ENCODE peak calls at places on chromosomes 4 and X, in six cellular contexts. K, Z, G, B, J and X are unnamed samples.

GRCh38 chrX:134717698-134718328 is 59.5 kb upstream of the PLAC1 start:
- DNase-seq in J (no peak), K (no peak), B (no peak), G (no peak), Z (no peak), X (no peak)

GRCh38 chrX:262391-262909 is 18.7 kb upstream of the PLCXD1 start:
- DNase-seq in J (no peak), K (no peak), G (no peak), Z (no peak), B (peak; percentile 17), X (no peak)

GRCh38 chr4:71126719-71127118 is 133.3 kb downstream of the DCK start:
- DNase-seq in B (no peak), G (no peak), K (peak; percentile 94), J (no peak), Z (no peak), X (peak; percentile 91)

GRCh38 chr4:153222790-153223417 is 18.7 kb downstream of the TRIM2 start:
- DNase-seq in K (no peak), Z (no peak), G (peak; percentile 41), B (peak; percentile 46), J (peak; percentile 72), X (no peak)

GRCh38 chr4:59571805-59572430 is 1628.2 kb upstream of the ADGRL3 start:
- DNase-seq in J (no peak), Z (no peak), K (no peak), G (no peak), B (no peak), X (no peak)

GRCh38 chr4:162959056-162959455 is 207.6 kb downstream of the NAF1 start:
- DNase-seq in B (no peak), K (peak; percentile 14), Z (no peak), J (peak; percentile 11), G (no peak), X (no peak)

GRCh38 chr4:150280081-150280950 is 202.1 kb downstream of the DCLK2 start:
- DNase-seq in J (no peak), B (no peak), G (no peak), K (peak; percentile 88), Z (no peak), X (peak; percentile 63)

GRCh38 chr4:25154594-25155265 is 5.5 kb downstream of the SEPSECS start:
- DNase-seq in B (peak; percentile 56), G (no peak), Z (no peak), K (no peak), J (no peak), X (no peak)

GRCh38 chr4:53601251-53601764 is 10.0 kb upstream of the LNX1 start:
- DNase-seq in Z (no peak), K (no peak), G (no peak), J (peak; percentile 43), B (peak; percentile 45), X (no peak)

GRCh38 chr4:24537025-24537424 is 47.3 kb downstream of the DHX15 start:
- DNase-seq in J (no peak), B (no peak), K (peak; percentile 12), G (no peak), Z (no peak), X (no peak)

GRCh38 chr4:56099378-56099786 is 150.6 kb downstream of the CEP135 start:
- DNase-seq in G (no peak), J (no peak), Z (no peak), B (no peak), K (no peak), X (no peak)

GRCh38 chrX:48480142-48480541 is 4.1 kb downstream of the FTSJ1 start:
- DNase-seq in B (no peak), K (no peak), G (no peak), Z (no peak), J (no peak), X (no peak)

GRCh38 chrX:149374751-149375150 is 130.4 kb downstream of the IDS start:
- DNase-seq in G (no peak), B (no peak), Z (no peak), K (no peak), J (no peak), X (no peak)

GRCh38 chrX:8139713-8140112 is 31.4 kb downstream of the VCX2 start:
- DNase-seq in Z (no peak), J (no peak), K (peak; percentile 0), B (no peak), G (no peak), X (no peak)

GRCh38 chr4:176340871-176341685 is 21.3 kb downstream of the SPCS3 start:
- DNase-seq in Z (no peak), J (peak; percentile 52), G (no peak), B (no peak), K (peak; percentile 22), X (no peak)

GRCh38 chr4:33477715-33478114 is 2757.5 kb downstream of the PCDH7 start:
- DNase-seq in G (no peak), Z (no peak), J (no peak), K (no peak), B (no peak), X (no peak)

GRCh38 chrX:134324359-134324758 is 87.4 kb downstream of the CCDC160 start:
- DNase-seq in G (no peak), Z (no peak), J (no peak), B (no peak), K (no peak), X (no peak)

GRCh38 chrX:65697915-65698796 is 30.7 kb downstream of the MSN start:
- DNase-seq in Z (peak; percentile 71), G (peak; percentile 61), J (no peak), B (peak; percentile 45), K (no peak), X (no peak)

GRCh38 chrX:19548279-19548678 is 33.0 kb upstream of the MAP3K15 start:
- DNase-seq in K (no peak), Z (no peak), J (no peak), B (no peak), G (no peak), X (no peak)

GRCh38 chr4:128823025-128823661 is 13.6 kb downstream of the JADE1 start:
- DNase-seq in B (no peak), K (peak; percentile 41), J (no peak), G (no peak), Z (no peak), X (peak; percentile 86)

GRCh38 chr4:186755550-186756519 is 32.2 kb upstream of the FAT1 start:
- DNase-seq in J (no peak), B (no peak), G (no peak), K (no peak), Z (no peak), X (no peak)

GRCh38 chr4:17030543-17030942 is 132.1 kb upstream of the LDB2 start:
- DNase-seq in B (no peak), K (peak; percentile 55), Z (no peak), G (no peak), J (no peak), X (peak; percentile 75)

GRCh38 chrX:53449632-53450031 is 15.5 kb upstream of the HSD17B10 start:
- DNase-seq in Z (no peak), J (no peak), G (no peak), K (no peak), B (no peak), X (no peak)

GRCh38 chrX:53442322-53442631 is 8.1 kb upstream of the HSD17B10 start:
- DNase-seq in B (no peak), Z (no peak), G (no peak), J (no peak), K (no peak), X (no peak)

GRCh38 chrX:53441531-53442321 is 7.6 kb upstream of the HSD17B10 start:
- DNase-seq in Z (peak; percentile 72), K (peak; percentile 37), J (peak; percentile 85), B (peak; percentile 84), G (peak; percentile 64), X (no peak)

GRCh38 chrX:53447441-53447840 is 13.3 kb upstream of the HSD17B10 start:
- DNase-seq in Z (no peak), J (no peak), G (no peak), B (no peak), K (no peak), X (no peak)

GRCh38 chrX:53445977-53446376 is 11.8 kb upstream of the HSD17B10 start:
- DNase-seq in Z (no peak), K (peak; percentile 38), G (no peak), J (peak; percentile 45), B (peak; percentile 52), X (no peak)
- TF ChIP-seq CTCF in Z (peak; percentile 57), K (peak; percentile 80), G (peak; percentile 51), J (peak; percentile 66), B (peak; percentile 46), X (peak; percentile 61)

GRCh38 chr4:4388418-4388817 is 1.5 kb downstream of the NSG1 start:
- DNase-seq in J (no peak), Z (no peak), B (no peak), G (no peak), K (no peak), X (no peak)

GRCh38 chr4:4385729-4386295 is 1.1 kb upstream of the NSG1 start:
- DNase-seq in J (no peak), K (no peak), B (no peak), Z (no peak), G (no peak), X (no peak)

GRCh38 chr4:4387531-4388311 is 819 bp downstream of the NSG1 start:
- DNase-seq in K (no peak), J (no peak), Z (no peak), G (no peak), B (no peak), X (no peak)

GRCh38 chr4:4386296-4386735 is 586 bp upstream of the NSG1 start:
- DNase-seq in J (peak; percentile 35), Z (no peak), K (no peak), G (no peak), B (no peak), X (no peak)

DNA sequence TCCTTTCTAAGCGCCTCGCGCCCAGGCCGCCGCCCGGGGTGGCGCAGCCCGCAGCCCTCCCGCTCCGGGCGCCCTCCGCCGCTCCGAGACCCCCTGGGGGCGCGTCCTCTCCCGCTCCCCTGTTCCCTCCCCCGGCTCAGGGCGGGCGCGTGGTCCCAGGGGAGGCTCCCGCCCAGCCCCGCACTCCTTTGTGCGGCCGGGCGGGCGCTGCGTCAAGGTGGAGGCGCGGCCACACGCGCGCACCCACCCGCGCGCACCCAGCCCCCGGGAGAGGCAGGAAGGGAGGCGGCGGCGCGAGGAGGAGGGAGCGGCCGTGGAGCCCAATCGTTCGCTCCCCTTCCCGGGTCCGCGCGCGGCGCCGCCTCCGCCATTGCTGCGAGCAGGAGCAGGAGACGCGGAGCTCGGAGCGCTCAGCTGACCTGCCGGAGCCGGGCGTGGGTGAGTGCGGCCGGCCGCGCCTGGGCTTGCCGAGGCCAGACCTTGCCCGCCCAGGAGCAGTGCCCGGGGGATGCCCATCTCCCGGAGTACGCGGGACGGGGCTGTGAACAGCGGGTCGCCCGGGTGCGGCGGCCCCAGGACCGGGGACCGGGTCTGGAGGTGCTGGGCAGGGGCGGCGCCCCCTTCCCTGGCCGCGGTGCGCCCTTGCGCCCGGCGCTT is at the start of gene NSG1:
- DNase-seq in Z (no peak), B (no peak), J (peak; percentile 72), G (no peak), K (no peak), X (no peak)
- H3K27me3 ChIP-seq in Z (no peaks in the 10 kb centered on the region), B (peaks cover 40% of the 10 kb centered on the region), J (peaks cover 83% of the 10 kb centered on the region), G (peaks cover 73% of the 10 kb centered on the region), K (peaks cover 56% of the 10 kb centered on the region), X (peaks cover 72% of the 10 kb centered on the region)

GRCh38 chrX:17553451-17553850 is 178.5 kb downstream of the NHS start:
- DNase-seq in G (no peak), Z (no peak), K (peak; percentile 60), J (no peak), B (peak; percentile 53), X (no peak)
- H3K4me3 ChIP-seq in G (no peak overlapping the region), Z (no peak overlapping the region), K (no peak overlapping the region), J (no peak overlapping the region), B (no peak overlapping the region), X (no peak overlapping the region)

DNA sequence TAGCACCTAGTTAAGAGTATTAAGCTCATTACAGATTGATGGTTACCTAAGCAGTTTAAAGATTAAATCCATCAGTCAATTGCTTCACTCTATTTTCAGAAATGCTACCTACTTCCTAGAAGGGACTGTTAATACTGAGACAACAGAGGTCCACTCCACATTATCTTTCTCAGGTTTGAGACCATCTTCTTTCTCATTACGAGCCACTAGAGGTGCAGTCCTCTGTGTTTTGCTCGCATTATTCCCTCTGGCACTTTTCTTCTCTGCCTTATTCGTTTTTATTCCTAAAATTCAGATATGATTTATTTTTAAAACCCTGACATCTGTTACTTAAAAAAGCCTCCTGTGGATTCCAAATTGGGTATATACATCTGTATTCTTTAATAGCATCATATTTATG is 459.1 kb downstream of the FSTL5 start:
- DNase-seq in K (no peak), J (no peak), Z (no peak), B (no peak), G (no peak), X (no peak)
- TF ChIP-seq CTCF in K (peak; percentile 12), J (no peak), Z (no peak), B (no peak), G (no peak), X (no peak)